ENCODE peak calls at places on chromosomes 16 and 17, in seven cellular contexts. D is CD4-positive, alpha-beta memory T cell; A is cardiac muscle cell; S is heart right ventricle; T is brain microvascular endothelial cell; L is coronary artery; B is CD8-positive, alpha-beta T cell. O is an unnamed sample.
A peak's percentile ranks its signal among the peaks of the same experiment; 100 is the strongest.

GRCh38 chr17:66661411-66661843 is 173.5 kb upstream of the CACNG5 start:
- DNase-seq in D (no peak), A (peak; percentile 26), S (no peak), T (peak; percentile 25), L (no peak), B (no peak), O (no peak)

GRCh38 chr16:46658925-46659324 is 30.1 kb downstream of the VPS35 start:
- DNase-seq in D (no peak), A (no peak), S (no peak), T (no peak), L (no peak), B (no peak), O (peak; percentile 12)

GRCh38 chr17:76080207-76080933 is 1.4 kb downstream of the ZACN start:
- DNase-seq in D (no peak), A (no peak), S (no peak), T (no peak), L (no peak), B (no peak), O (no peak)

GRCh38 chr17:951388-952132 is 28.0 kb downstream of the NXN start:
- DNase-seq in D (no peak), A (peak; percentile 76), S (no peak), T (peak; percentile 83), L (peak; percentile 80), B (no peak), O (peak; percentile 69)

GRCh38 chr17:28295677-28296578 is 23.1 kb upstream of the TMEM97 start:
- DNase-seq in D (no peak), A (no peak), S (no peak), T (no peak), L (no peak), B (no peak), O (no peak)

GRCh38 chr16:28590384-28591340 is 6.2 kb downstream of the SULT1A2 start:
- DNase-seq in D (no peak), A (no peak), S (no peak), T (no peak), L (no peak), B (no peak), O (no peak)

GRCh38 chr17:37774508-37774907 is 29.6 kb upstream of the HNF1B start:
- DNase-seq in D (peak; percentile 10), A (no peak), S (no peak), T (no peak), L (no peak), B (no peak), O (no peak)

GRCh38 chr16:12059216-12059769 is 82.8 kb downstream of the SNX29 start:
- DNase-seq in D (no peak), A (no peak), S (peak; percentile 45), T (no peak), L (no peak), B (no peak), O (no peak)

GRCh38 chr17:34314279-34314678 is 5.0 kb upstream of the CCL8 start:
- DNase-seq in D (no peak), A (peak; percentile 95), S (no peak), T (no peak), L (no peak), B (no peak), O (no peak)

GRCh38 chr17:40560592-40561293 is 4.5 kb downstream of the CCR7 start:
- DNase-seq in D (peak; percentile 75), A (peak; percentile 77), S (no peak), T (peak; percentile 89), L (peak; percentile 73), B (peak; percentile 86), O (no peak)

GRCh38 chr16:50666658-50667496 is 14.2 kb downstream of the SNX20 start:
- DNase-seq in D (peak; percentile 30), A (no peak), S (no peak), T (no peak), L (no peak), B (peak; percentile 52), O (no peak)

GRCh38 chr17:43772877-43773648 is 5.7 kb downstream of the DUSP3 start:
- DNase-seq in D (no peak), A (peak; percentile 90), S (no peak), T (no peak), L (peak; percentile 82), B (no peak), O (no peak)

GRCh38 chr16:87540072-87540976 is 47.5 kb upstream of the ZCCHC14 start:
- DNase-seq in D (no peak), A (no peak), S (no peak), T (no peak), L (no peak), B (no peak), O (no peak)

GRCh38 chr16:2043980-2044451 is 3.6 kb downstream of the NTHL1 start:
- DNase-seq in D (no peak), A (no peak), S (peak; percentile 66), T (no peak), L (no peak), B (no peak), O (no peak)

GRCh38 chr16:2040450-2041105 is 7.1 kb downstream of the NTHL1 start:
- DNase-seq in D (no peak), A (no peak), S (no peak), T (no peak), L (no peak), B (no peak), O (no peak)

GRCh38 chr16:2042666-2043295 is 4.9 kb downstream of the NTHL1 start:
- DNase-seq in D (no peak), A (no peak), S (no peak), T (no peak), L (no peak), B (no peak), O (no peak)

GRCh38 chr16:2043296-2043979 is 4.2 kb downstream of the NTHL1 start:
- DNase-seq in D (no peak), A (no peak), S (no peak), T (no peak), L (no peak), B (no peak), O (no peak)

DNA sequence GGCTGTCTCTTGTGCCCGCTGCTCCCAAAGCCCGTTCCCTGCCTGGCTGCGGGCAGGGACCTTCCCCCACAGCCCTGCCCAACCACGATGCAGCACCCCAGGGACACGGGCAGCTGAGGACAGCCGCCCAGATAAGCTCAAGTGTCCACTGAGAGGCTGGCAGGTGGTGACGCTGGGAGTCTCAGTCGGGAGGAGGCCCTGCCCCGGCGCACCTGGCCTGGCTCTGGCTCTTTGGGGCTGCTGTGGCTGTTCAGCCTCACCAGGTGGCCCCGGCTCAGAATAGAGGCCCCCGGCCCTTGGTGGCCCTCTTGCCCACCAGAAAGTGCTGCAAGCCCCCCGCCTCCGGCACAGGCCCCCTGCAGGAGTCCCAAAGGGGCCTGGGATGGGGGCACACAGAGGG is 5.5 kb downstream of the NTHL1 start:
- DNase-seq in D (no peak), A (no peak), S (peak; percentile 74), T (no peak), L (no peak), B (no peak), O (no peak)
- H3K27ac ChIP-seq in D (no peak overlapping the region), A (no peak overlapping the region), S (peak overlapping the region; percentile 92), T (no peak overlapping the region), L (peak overlapping the region; percentile 28), B (no peak overlapping the region), O (no peak overlapping the region)

GRCh38 chr16:592518-593306 is 2.8 kb downstream of the RAB40C start:
- DNase-seq in D (no peak), A (peak; percentile 59), S (no peak), T (no peak), L (no peak), B (no peak), O (no peak)
- H3K27ac ChIP-seq in D (no peak overlapping the region), A (no peak overlapping the region), S (no peak overlapping the region), T (no peak overlapping the region), L (no peak overlapping the region), B (no peak overlapping the region), O (no peak overlapping the region)

DNA sequence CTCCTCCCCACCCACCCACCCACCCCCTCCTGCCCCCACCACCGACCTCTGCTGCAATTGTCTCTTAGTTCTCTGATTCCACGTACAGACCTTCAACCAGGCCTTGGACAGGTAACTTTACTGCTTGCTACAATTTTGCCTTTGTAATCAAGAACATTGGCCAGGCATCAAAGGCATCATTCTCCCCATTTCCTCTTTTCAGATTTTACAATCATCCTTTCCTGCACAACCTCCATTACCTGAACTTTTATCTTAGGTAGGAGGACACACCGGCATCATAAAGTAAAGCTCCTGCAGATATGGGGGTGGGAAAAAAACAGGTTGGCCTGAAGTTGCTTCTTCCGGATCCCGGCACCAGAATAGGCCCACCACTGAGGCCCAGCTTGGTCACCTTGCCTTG is 25.7 kb upstream of the SUPT4H1 start:
- DNase-seq in D (no peak), A (no peak), S (no peak), T (no peak), L (no peak), B (no peak), O (no peak)
- H3K27ac ChIP-seq in D (no peak overlapping the region), A (no peak overlapping the region), S (no peak overlapping the region), T (no peak overlapping the region), L (no peak overlapping the region), B (no peak overlapping the region), O (no peak overlapping the region)

GRCh38 chr17:15446036-15446435 is 21.4 kb downstream of the CDRT4 start:
- DNase-seq in D (no peak), A (no peak), S (no peak), T (no peak), L (no peak), B (no peak), O (no peak)

GRCh38 chr17:15451681-15452080 is 15.7 kb downstream of the CDRT4 start:
- DNase-seq in D (no peak), A (no peak), S (no peak), T (peak; percentile 65), L (no peak), B (no peak), O (peak; percentile 18)

GRCh38 chr17:15444805-15445204 is 22.6 kb downstream of the CDRT4 start:
- DNase-seq in D (no peak), A (no peak), S (no peak), T (no peak), L (no peak), B (no peak), O (no peak)

GRCh38 chr17:15447928-15448579 is 19.4 kb downstream of the CDRT4 start:
- DNase-seq in D (no peak), A (no peak), S (no peak), T (no peak), L (no peak), B (no peak), O (no peak)

GRCh38 chr17:15448580-15448956 is 18.9 kb downstream of the CDRT4 start:
- DNase-seq in D (no peak), A (no peak), S (no peak), T (no peak), L (no peak), B (no peak), O (no peak)
- H3K27ac ChIP-seq in D (no peak overlapping the region), A (no peak overlapping the region), S (peak overlapping the region; percentile 79), T (no peak overlapping the region), L (peak overlapping the region; percentile 41), B (no peak overlapping the region), O (no peak overlapping the region)

O was measured in ascending aorta.